ENCODE peak calls at places on chromosomes 13 and 19, in four cellular contexts. V is breast epithelium, E is heart right ventricle, N is HCT116. C is an unnamed sample.

GRCh38 chr13:111460548-111461444 is 140.4 kb downstream of the TEX29 start:
- DNase-seq in V (peak), N (peak), E (no peak), C (peak)

GRCh38 chr13:24671367-24672117 is 8.7 kb upstream of the ATP12A start:
- DNase-seq in V (peak), E (no peak), N (peak), C (peak)

GRCh38 chr19:15812059-15812722 is 3.3 kb downstream of the OR10H1 start:
- DNase-seq in N (peak), E (no peak), V (no peak), C (peak)

GRCh38 chr13:43573787-43574562 is 212.8 kb downstream of the ENOX1 start:
- DNase-seq in E (no peak), V (no peak), N (no peak), C (no peak)

GRCh38 chr19:23294141-23294540 is 43.9 kb upstream of the ZNF724 start:
- DNase-seq in E (no peak), N (no peak), V (no peak), C (no peak)

GRCh38 chr13:49585220-49586157 is at the start of gene RCBTB1:
- DNase-seq in E (peak), N (peak), V (peak), C (peak)

GRCh38 chr13:95918860-95919259 is 134.3 kb downstream of the UGGT2 start:
- DNase-seq in E (no peak), V (no peak), N (no peak), C (no peak)

GRCh38 chr19:23283925-23284324 is 33.7 kb upstream of the ZNF724 start:
- DNase-seq in N (peak), V (peak), E (peak), C (no peak)

GRCh38 chr19:52297601-52298358 is 811 bp downstream of the ZNF480 start:
- DNase-seq in E (no peak), V (no peak), N (no peak), C (no peak)

GRCh38 chr13:98977568-98978270 is at the start of gene DOCK9:
- DNase-seq in N (no peak), V (no peak), E (peak), C (peak)

GRCh38 chr19:36604656-36605100 is 435 bp upstream of the ZNF382 start:
- DNase-seq in N (no peak), E (peak), V (peak), C (no peak)

GRCh38 chr13:29598321-29598720 is 2.8 kb upstream of the SLC7A1 start:
- DNase-seq in V (no peak), N (no peak), E (no peak), C (no peak)

DNA sequence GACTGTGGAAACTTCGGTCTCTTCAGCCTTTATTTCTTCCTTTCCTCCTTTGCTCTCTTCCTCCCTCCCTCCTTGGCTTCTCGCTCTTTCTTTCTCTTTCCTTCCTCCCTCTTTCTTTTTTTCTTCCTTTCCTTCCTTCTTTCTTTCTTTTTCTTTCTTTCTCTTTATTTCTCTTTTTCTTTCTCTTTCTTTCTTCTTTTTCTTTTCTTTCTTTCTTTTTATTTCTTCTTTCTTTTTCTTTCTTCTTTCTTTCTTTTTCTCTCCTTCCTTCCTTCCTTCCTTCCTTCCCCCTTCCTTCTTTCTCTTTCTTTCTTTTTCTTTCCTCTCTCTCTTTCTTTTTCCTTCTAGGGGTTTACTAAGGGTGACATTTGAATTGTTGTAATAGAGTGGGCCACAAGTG is 290.2 kb upstream of the MAB21L1 start:
- DNase-seq in N (no peak), V (no peak), E (no peak), C (no peak)
- TF ChIP-seq CTCF in N (no peak), V (no peak), E (no peak), C (no peak)

GRCh38 chr19:54673222-54673621 is 10.4 kb downstream of the LILRB4 start:
- DNase-seq in N (no peak), V (no peak), E (no peak), C (no peak)
- H3K27ac ChIP-seq in N (no peak), V (no peak), E (no peak), C (no peak)

DNA sequence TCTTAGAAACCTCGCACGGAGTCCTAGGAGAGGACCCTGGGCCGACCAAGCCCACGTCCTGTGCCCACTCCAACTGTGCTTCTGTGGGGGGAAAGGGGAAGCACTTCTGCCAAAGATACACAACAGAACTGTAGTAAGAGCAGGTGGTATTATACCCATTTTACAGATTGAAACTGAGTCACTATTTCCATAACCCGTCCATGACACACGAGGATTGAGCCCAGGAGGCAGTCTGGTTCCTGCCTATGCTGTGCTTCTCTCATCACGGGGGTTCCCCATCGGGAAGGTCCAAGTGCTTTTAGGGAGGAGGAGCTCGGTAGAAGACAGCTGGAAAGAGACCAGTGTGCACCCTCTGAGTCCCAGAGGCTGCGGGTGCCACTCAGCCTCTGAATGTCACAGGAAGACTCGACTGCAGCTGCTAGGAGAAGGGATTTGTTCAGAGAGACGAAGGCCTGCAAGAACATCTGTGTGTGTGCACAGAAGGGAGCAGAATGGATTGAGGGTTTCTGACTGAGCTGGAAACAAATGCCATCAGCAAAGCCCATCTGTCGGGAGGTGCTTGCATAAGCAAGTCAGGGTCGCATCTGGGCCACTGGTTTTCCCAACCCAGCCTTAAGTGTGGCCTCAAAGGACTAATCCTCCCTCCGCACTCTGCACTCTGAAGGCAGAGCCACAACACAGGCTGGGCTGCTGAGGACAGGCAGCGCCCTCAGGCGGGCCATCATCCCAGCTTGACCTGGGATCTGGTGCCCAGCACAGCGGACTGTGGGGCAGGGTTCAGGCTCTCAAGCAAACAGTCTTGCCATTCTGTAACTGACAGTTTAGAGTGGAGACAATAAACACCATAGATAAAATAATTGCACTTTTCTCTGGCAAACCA is 150.0 kb downstream of the DPF1 start:
- DNase-seq in V (no peak), N (no peak), E (no peak), C (no peak)
- TF ChIP-seq CTCF in V (no peak), N (no peak), E (no peak), C (no peak)

GRCh38 chr19:48674216-48674809 is 1.5 kb upstream of the NTN5 start:
- DNase-seq in N (no peak), V (no peak), E (no peak), C (no peak)

GRCh38 chr19:48673436-48674100 is 751 bp upstream of the NTN5 start:
- DNase-seq in V (no peak), E (no peak), N (no peak), C (no peak)

GRCh38 chr19:48676487-48676886 is 3.7 kb upstream of the NTN5 start:
- DNase-seq in E (no peak), N (no peak), V (no peak), C (no peak)

GRCh38 chr19:48676887-48677286 is 4.1 kb upstream of the NTN5 start:
- DNase-seq in E (no peak), N (no peak), V (peak), C (no peak)

GRCh38 chr19:48674921-48675824 is 2.4 kb upstream of the NTN5 start:
- DNase-seq in E (peak), V (peak), N (peak), C (peak)
- H3K27ac ChIP-seq in E (no peak), V (peak), N (peak), C (no peak)

DNA sequence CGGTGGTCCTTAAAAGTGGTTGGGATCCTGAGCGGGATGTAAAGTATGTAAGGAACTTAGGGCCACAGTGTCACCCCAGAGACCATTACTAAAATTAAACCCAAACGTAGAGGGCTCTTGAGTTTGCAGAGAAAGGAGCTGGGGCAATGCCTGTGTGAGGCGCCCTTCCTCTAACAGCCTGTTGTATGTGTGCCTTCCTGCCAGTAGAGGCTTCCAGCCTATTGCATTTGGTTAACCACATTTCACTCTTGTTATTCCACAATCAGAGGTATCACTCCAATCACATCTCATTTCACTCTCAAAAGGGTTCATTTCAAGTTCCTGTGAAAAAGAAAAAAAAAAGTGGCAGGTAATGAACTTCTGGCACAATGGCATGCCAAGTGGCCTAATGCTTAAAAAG is 29.4 kb downstream of the DIAPH3 start:
- DNase-seq in V (no peak), E (no peak), N (no peak), C (no peak)
- TF ChIP-seq CTCF in V (no peak), E (no peak), N (peak), C (no peak)

GRCh38 chr13:44814836-44815235 is 174.4 kb downstream of the NUFIP1 start:
- DNase-seq in E (no peak), V (no peak), N (no peak), C (no peak)
- H3K27ac ChIP-seq in E (no peak), V (no peak), N (no peak), C (no peak)

GRCh38 chr13:27308941-27309340 is 38.3 kb downstream of the RASL11A start:
- DNase-seq in V (no peak), E (no peak), N (no peak), C (no peak)

GRCh38 chr13:27313742-27314141 is 43.1 kb downstream of the RASL11A start:
- DNase-seq in E (no peak), V (no peak), N (no peak), C (no peak)

GRCh38 chr13:27309967-27310598 is 39.5 kb downstream of the RASL11A start:
- DNase-seq in E (no peak), N (peak), V (no peak), C (no peak)

GRCh38 chr13:27309401-27309958 is 38.9 kb downstream of the RASL11A start:
- DNase-seq in E (no peak), N (peak), V (no peak), C (no peak)

DNA sequence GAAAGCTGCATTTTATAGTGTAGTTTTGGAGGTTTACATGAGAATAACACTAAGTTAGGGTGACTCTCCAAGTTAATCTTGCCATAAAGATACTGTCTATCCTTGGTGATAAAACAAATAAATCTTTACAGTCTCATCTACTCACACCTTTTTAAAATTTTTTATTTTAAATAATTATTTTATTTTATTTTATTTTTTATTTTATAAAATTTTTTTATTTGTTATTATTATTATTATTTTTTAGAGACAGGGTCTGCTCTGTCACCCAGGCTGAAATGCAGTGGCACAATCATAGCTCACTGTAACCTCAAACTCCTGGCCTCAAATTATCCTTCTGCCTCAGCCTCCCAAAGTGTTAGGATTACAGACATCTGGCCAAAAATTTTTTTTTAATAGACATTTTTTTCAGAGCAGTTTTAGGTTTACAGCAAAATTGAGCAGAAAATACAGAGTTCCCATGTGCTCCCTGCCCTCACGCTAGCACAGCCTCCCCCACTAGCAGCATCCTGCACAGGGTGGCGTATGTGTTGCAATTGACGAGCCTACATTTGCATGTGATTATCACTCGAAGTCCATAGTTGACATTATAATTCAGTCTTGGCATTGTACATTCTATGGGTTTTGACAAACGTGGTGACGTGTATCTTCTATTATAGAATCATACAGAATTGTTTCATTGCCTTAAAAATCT is 41.0 kb downstream of the RASL11A start:
- DNase-seq in N (no peak), V (no peak), E (no peak), C (no peak)
- TF ChIP-seq CTCF in N (no peak), V (no peak), E (no peak), C (no peak)

GRCh38 chr19:9436358-9436757 is 985 bp upstream of the ZNF266 start:
- DNase-seq in V (no peak), N (no peak), E (no peak), C (no peak)

GRCh38 chr19:9431475-9431874 is 3.9 kb downstream of the ZNF266 start:
- DNase-seq in N (no peak), E (peak), V (no peak), C (peak)

GRCh38 chr19:9430444-9430843 is 4.9 kb downstream of the ZNF266 start:
- DNase-seq in E (no peak), V (no peak), N (no peak), C (no peak)

GRCh38 chr19:9435279-9436268 is at the start of gene ZNF266:
- DNase-seq in V (peak), N (peak), E (peak), C (peak)
- H3K27ac ChIP-seq in V (peak), N (peak), E (peak), C (peak)

C was measured in RWPE1.